ENCODE peak calls at places on chromosomes 1 and 21, in four cellular contexts. T is heart left ventricle, C is colonic mucosa, I is thyroid gland. G is an unnamed sample. For H3K27me3, the result is how much of the 10 kb centered on the place peaks cover.

GRCh38 chr21:29164330-29164942 is 34.0 kb downstream of the MAP3K7CL start:
- DNase-seq in T (no peak), C (no peak), I (no peak), G (no peak)

GRCh38 chr1:211126622-211127021 is 7.3 kb downstream of the KCNH1 start:
- DNase-seq in T (no peak), C (no peak), I (no peak), G (no peak)

GRCh38 chr1:246567258-246568235 is 1.3 kb downstream of the CNST start:
- DNase-seq in T (no peak), C (no peak), I (no peak), G (no peak)

GRCh38 chr21:27033467-27033866 is 66.6 kb upstream of the ADAMTS5 start:
- DNase-seq in T (no peak), C (no peak), I (peak), G (no peak)

GRCh38 chr1:94002046-94002787 is 93.0 kb upstream of the GCLM start:
- DNase-seq in T (no peak), C (no peak), I (no peak), G (no peak)

GRCh38 chr1:92169161-92169560 is 48.6 kb upstream of the C1orf146 start:
- DNase-seq in T (no peak), C (no peak), I (no peak), G (no peak)

GRCh38 chr1:43246466-43247213 is 23.1 kb upstream of the TMEM125 start:
- DNase-seq in T (no peak), C (no peak), I (no peak), G (no peak)

GRCh38 chr1:225664762-225665161 is 11.8 kb upstream of the ENAH start:
- DNase-seq in T (no peak), C (no peak), I (no peak), G (no peak)

GRCh38 chr1:36735939-36736730 is 253.4 kb upstream of the CSF3R start:
- DNase-seq in T (no peak), C (no peak), I (no peak), G (no peak)

GRCh38 chr1:59703226-59703917 is 111.4 kb upstream of the HOOK1 start:
- DNase-seq in T (no peak), C (no peak), I (no peak), G (no peak)

GRCh38 chr21:43760391-43760958 is 15.6 kb downstream of the CSTB start:
- DNase-seq in T (no peak), C (no peak), I (no peak), G (no peak)

GRCh38 chr1:93000751-93001175 is 39.5 kb upstream of the DIPK1A start:
- DNase-seq in T (no peak), C (no peak), I (peak), G (no peak)

GRCh38 chr1:2573250-2573649 is 13.3 kb upstream of the PRXL2B start:
- DNase-seq in T (no peak), C (no peak), I (no peak), G (no peak)

GRCh38 chr1:109923131-109923945 is 12.7 kb downstream of the CSF1 start:
- DNase-seq in T (no peak), C (peak), I (no peak), G (no peak)

GRCh38 chr1:235049217-235049616 is 79.4 kb downstream of the TOMM20 start:
- DNase-seq in T (no peak), C (no peak), I (no peak), G (no peak)

GRCh38 chr1:153345187-153346066 is 3.2 kb downstream of the PGLYRP4 start:
- DNase-seq in T (no peak), C (peak), I (no peak), G (peak)

GRCh38 chr1:209871430-209871829 is 43.7 kb downstream of the UTP25 start:
- DNase-seq in T (no peak), C (no peak), I (no peak), G (no peak)
- H3K27me3 ChIP-seq in T (under half), C (under half), I (under half), G (under half)

GRCh38 chr1:244419004-244419403 is 32.7 kb downstream of the ADSS2 start:
- DNase-seq in T (no peak), C (no peak), I (no peak), G (no peak)

GRCh38 chr1:244409648-244410164 is 42.0 kb downstream of the ADSS2 start:
- DNase-seq in T (no peak), C (no peak), I (no peak), G (peak)

GRCh38 chr1:244412116-244412639 is 39.5 kb downstream of the ADSS2 start:
- DNase-seq in T (no peak), C (no peak), I (no peak), G (no peak)

GRCh38 chr1:244413736-244414135 is 38.0 kb downstream of the ADSS2 start:
- DNase-seq in T (no peak), C (no peak), I (no peak), G (no peak)

DNA sequence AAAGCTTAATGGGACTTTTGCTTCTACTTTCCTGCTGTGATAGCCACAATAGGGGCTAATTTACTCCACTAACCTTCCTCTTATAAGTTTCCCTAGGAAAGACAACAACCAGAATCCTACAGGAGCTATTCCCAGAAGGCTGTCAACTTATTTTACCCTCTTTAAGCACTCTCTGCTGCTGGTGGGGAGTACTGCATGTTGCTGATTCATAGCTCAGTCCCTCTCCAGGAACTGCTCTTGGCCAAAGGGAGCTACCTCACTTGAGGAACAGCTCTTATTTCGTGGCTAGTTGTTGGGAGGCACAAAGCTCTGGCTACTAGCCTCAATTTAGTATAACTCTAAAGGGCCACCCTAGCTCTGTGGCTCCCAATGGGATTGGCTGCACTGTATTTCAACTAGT is 37.2 kb downstream of the ADSS2 start:
- DNase-seq in T (no peak), C (no peak), I (no peak), G (no peak)
- TF ChIP-seq CTCF in T (no peak), C (no peak), I (no peak), G (no peak)

GRCh38 chr1:203112451-203112850 is 15.1 kb upstream of the ADORA1 start:
- DNase-seq in T (no peak), C (no peak), I (no peak), G (no peak)
- H3K27me3 ChIP-seq in T (under half), C (under half), I (under half), G (under half)

GRCh38 chr21:37746849-37747248 is 169.4 kb downstream of the KCNJ6 start:
- DNase-seq in T (no peak), C (no peak), I (no peak), G (no peak)
- TF ChIP-seq CTCF in T (no peak), C (no peak), I (no peak), G (no peak)

GRCh38 chr1:228343211-228343661 is 63.4 kb downstream of the TRIM11 start:
- DNase-seq in T (peak), C (no peak), I (no peak), G (no peak)
- H3K27me3 ChIP-seq in T (under half), C (under half), I (under half), G (under half)

DNA sequence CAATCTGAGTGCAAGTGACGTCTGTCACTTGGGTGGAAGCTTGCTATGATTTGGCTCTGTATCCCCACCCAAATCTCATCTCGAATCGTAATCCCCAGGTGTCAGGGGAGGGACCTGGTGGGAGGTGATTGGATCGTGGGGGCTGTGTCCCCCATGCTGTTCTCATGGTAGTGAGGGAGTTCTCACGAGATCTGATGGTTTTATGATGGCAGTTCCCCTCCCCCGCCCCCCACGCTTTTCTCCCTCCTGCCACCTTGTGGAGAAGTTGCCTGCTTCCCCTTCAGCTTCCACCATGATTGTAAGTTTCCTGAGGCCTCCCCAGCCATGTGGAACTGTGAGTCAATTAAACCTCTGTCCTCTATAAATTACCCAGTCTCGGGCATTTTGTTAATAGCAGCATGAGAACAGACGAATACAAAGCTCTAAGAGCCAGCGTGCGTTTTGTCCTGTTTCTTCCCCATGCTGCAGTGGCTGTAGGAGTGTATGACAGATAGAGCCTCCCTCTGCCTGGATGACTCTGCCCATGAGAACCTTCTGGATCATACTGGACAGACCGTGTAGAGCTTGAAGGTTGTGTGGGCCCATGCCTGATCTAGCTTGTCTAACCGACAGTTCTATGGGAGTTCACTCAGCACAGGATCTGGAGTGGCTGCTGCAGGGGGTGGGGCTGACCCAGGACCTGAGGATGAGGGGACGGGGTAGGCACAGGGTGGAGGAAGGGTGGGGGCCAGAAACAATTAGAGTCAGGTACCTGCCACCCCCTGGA is 139.7 kb upstream of the ERRFI1 start:
- DNase-seq in T (no peak), C (no peak), I (no peak), G (no peak)
- TF ChIP-seq CTCF in T (peak), C (no peak), I (no peak), G (no peak)

DNA sequence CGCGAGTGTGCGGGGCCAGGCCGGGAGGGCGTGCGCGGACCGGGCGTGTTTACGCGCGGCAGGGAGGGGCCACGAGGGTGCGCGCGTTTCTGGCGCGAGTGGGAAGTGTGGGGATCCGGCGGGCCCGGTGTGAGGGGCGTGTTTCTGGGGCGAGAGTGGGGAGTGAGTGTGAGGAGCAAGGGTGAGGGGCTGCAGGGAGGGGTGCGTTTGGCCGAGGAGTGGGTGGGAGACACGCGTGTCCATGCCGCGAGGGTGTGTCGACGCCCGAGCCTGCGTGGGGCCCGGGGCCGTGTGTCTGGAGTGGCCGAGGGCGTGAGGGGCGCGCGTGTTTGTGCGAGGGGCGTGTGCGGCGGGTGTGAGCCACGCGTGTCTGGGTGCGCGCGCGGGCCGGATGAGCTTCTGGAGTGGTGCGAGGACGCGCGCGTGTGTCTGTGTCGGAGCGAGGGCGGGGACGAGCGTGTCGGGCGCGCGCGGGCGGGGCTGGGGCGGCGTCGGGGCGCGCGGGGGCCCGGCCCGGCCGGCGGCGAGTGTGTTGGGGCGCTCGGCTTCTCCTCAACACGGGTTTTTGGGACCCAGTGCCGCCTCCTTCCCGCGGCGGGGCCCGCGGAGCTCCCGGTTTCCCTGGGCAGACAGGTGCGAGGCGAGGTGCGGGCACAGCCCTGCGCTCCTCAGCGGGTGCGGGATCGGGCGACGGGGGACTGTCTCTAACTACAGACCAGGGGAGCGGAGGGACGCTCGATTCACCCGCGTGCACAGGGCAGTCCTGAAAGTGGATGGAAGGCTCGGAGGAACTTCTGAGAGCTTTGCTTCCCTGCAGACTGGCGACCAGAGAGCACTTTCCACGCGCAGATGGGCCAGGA is 65.8 kb upstream of the VAMP3 start:
- DNase-seq in T (peak), C (peak), I (peak), G (no peak)
- H3K27me3 ChIP-seq in T (under half), C (under half), I (under half), G (under half)

GRCh38 chr1:39566441-39567137 is 10.0 kb downstream of the PABPC4 start:
- DNase-seq in T (no peak), C (peak), I (no peak), G (no peak)
- TF ChIP-seq CTCF in T (no peak), C (no peak), I (no peak), G (no peak)

GRCh38 chr1:50420283-50420682 is 3.0 kb downstream of the DMRTA2 start:
- DNase-seq in T (no peak), C (no peak), I (no peak), G (no peak)

GRCh38 chr1:50418600-50419109 is 4.6 kb downstream of the DMRTA2 start:
- DNase-seq in T (no peak), C (no peak), I (peak), G (no peak)

GRCh38 chr1:50420689-50421365 is 2.4 kb downstream of the DMRTA2 start:
- DNase-seq in T (no peak), C (no peak), I (no peak), G (no peak)

GRCh38 chr1:50419192-50419906 is 3.9 kb downstream of the DMRTA2 start:
- DNase-seq in T (no peak), C (no peak), I (no peak), G (no peak)

DNA sequence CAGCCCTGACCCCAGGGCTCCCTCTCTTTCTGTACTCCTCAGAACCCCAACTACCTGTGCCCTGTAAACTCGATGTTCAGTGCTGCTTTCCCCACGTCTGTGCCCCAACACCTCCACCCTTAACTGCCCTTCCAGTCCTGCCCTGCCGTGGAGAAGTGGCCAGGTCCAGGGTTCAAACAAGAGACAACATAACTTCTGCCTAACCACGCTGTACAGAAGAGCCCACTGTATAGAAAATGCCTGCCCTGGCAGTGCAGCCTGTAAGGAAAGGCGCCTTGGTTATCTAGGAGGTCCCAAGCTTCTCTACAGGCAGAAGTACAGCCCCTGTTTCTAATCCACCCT is 3.4 kb downstream of the DMRTA2 start:
- DNase-seq in T (no peak), C (no peak), I (no peak), G (no peak)
- H3K27me3 ChIP-seq in T (half or more), C (half or more), I (half or more), G (under half)

GRCh38 chr1:34342334-34342733 is 165.6 kb downstream of the C1orf94 start:
- DNase-seq in T (no peak), C (no peak), I (no peak), G (no peak)
- TF ChIP-seq CTCF in T (no peak), C (no peak), I (no peak), G (peak)

G was measured in GM06990.